ENCODE peak calls at places on chromosomes 5 and 9, in four cellular contexts. One of them, this sample, is unnamed. For H3K9me3, the result is how much of the 10 kb centered on the place peaks cover.

GRCh38 chr9:69919461-69920061 is 98.9 kb downstream of the CFAP95 start:
- DNase-seq in SJSA1: peak
- DNase-seq in Peyer's patch: no peak
- DNase-seq in WERI-Rb-1: no peak
- DNase-seq in this sample: peak

GRCh38 chr9:13513710-13514444 is 234.4 kb upstream of the MPDZ start:
- DNase-seq in SJSA1: peak
- DNase-seq in Peyer's patch: no peak
- DNase-seq in WERI-Rb-1: no peak
- DNase-seq in this sample: peak

GRCh38 chr5:54709096-54709495 is 191.5 kb downstream of the SNX18 start:
- DNase-seq in SJSA1: no peak
- DNase-seq in WERI-Rb-1: no peak
- DNase-seq in Peyer's patch: no peak
- DNase-seq in this sample: no peak

GRCh38 chr9:93305497-93306020 is 121.6 kb downstream of the WNK2 start:
- DNase-seq in WERI-Rb-1: no peak
- DNase-seq in Peyer's patch: peak
- DNase-seq in SJSA1: no peak
- DNase-seq in this sample: peak

GRCh38 chr9:116377179-116377790 is 223.7 kb downstream of the PAPPA start:
- DNase-seq in WERI-Rb-1: no peak
- DNase-seq in SJSA1: peak
- DNase-seq in Peyer's patch: no peak
- DNase-seq in this sample: peak

GRCh38 chr9:123421801-123422455 is 65.9 kb downstream of the CRB2 start:
- DNase-seq in Peyer's patch: no peak
- DNase-seq in WERI-Rb-1: no peak
- DNase-seq in SJSA1: no peak
- DNase-seq in this sample: no peak

GRCh38 chr5:103519550-103519949 is 43.0 kb downstream of the NUDT12 start:
- DNase-seq in Peyer's patch: no peak
- DNase-seq in SJSA1: no peak
- DNase-seq in WERI-Rb-1: no peak
- DNase-seq in this sample: peak

GRCh38 chr9:137355445-137356365 is 53.6 kb upstream of the NRARP start:
- DNase-seq in SJSA1: no peak
- DNase-seq in Peyer's patch: no peak
- DNase-seq in WERI-Rb-1: no peak
- DNase-seq in this sample: no peak

GRCh38 chr9:18274693-18275092 is 199.3 kb upstream of the ADAMTSL1 start:
- DNase-seq in Peyer's patch: no peak
- DNase-seq in WERI-Rb-1: no peak
- DNase-seq in SJSA1: no peak
- DNase-seq in this sample: no peak

GRCh38 chr9:80516678-80517077 is 944.9 kb downstream of the TLE4 start:
- DNase-seq in WERI-Rb-1: no peak
- DNase-seq in Peyer's patch: no peak
- DNase-seq in SJSA1: no peak
- DNase-seq in this sample: no peak

GRCh38 chr9:80518441-80518840 is 946.7 kb downstream of the TLE4 start:
- DNase-seq in SJSA1: no peak
- DNase-seq in Peyer's patch: no peak
- DNase-seq in WERI-Rb-1: no peak
- DNase-seq in this sample: no peak

DNA sequence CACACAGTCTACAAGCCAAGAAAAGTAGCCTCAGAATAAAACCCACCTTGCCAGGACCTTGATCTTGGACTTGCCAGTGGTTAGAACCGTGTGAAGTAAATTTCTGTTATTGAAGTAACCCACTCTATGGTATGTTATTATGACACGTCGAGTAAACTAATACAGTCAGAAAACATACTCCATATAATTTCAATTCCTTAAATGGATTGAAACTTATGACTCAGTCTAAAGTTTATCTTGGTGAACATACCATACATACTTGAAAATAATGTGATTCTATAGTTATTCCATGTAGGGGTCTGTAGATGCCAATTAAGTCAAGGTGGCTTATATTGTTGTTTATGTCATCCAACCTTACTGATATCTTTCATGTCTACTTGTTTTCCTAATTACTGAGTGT is 950.7 kb downstream of the TLE4 start:
- DNase-seq in WERI-Rb-1: no peak
- DNase-seq in Peyer's patch: no peak
- DNase-seq in SJSA1: no peak
- DNase-seq in this sample: no peak
- H3K9me3 ChIP-seq in WERI-Rb-1: under half
- H3K9me3 ChIP-seq in Peyer's patch: under half
- H3K9me3 ChIP-seq in SJSA1: under half
- H3K9me3 ChIP-seq in this sample: under half

GRCh38 chr5:141422742-141423291 is 2.0 kb downstream of the PCDHGA11 start:
- DNase-seq in WERI-Rb-1: no peak
- DNase-seq in SJSA1: no peak
- DNase-seq in Peyer's patch: no peak
- DNase-seq in this sample: no peak
- H3K9me3 ChIP-seq in WERI-Rb-1: under half
- H3K9me3 ChIP-seq in SJSA1: under half
- H3K9me3 ChIP-seq in Peyer's patch: under half
- H3K9me3 ChIP-seq in this sample: under half

DNA sequence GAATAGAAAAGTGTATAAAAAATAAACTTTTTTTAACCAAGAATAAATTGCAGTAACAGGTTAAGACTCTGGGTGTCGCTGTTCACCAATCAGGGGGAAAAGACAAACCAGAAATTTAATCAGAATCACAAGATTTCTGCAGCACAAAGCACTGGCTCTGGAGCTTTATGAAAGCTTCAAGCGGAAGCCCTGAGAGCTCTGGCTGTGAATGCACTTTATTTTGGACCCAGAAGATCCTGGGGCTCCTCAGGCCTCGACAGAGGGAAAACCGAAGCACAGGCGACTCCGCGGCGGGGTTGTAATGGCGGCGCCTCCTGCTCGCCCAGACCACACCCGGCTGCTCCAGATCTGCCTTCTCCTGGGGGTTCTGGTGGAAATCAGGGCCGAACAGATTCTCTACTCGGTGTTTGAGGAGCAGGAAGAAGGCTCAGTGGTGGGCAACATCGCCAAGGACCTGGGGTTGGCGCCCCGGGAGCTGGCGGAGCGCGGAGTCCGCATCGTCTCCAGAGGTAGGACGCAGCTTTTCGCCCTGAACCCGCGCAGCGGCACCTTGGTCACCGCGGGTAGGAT is at the start of gene PCDHGA4:
- DNase-seq in Peyer's patch: no peak
- DNase-seq in WERI-Rb-1: no peak
- DNase-seq in SJSA1: no peak
- DNase-seq in this sample: no peak
- H3K9me3 ChIP-seq in Peyer's patch: under half
- H3K9me3 ChIP-seq in WERI-Rb-1: under half
- H3K9me3 ChIP-seq in SJSA1: under half
- H3K9me3 ChIP-seq in this sample: half or more

GRCh38 chr5:164137095-164137494 is 631.7 kb downstream of the MAT2B start:
- DNase-seq in SJSA1: no peak
- DNase-seq in Peyer's patch: no peak
- DNase-seq in WERI-Rb-1: no peak
- DNase-seq in this sample: no peak

GRCh38 chr5:164127527-164127926 is 622.1 kb downstream of the MAT2B start:
- DNase-seq in SJSA1: no peak
- DNase-seq in WERI-Rb-1: no peak
- DNase-seq in Peyer's patch: no peak
- DNase-seq in this sample: no peak

GRCh38 chr5:164132358-164132757 is 626.9 kb downstream of the MAT2B start:
- DNase-seq in Peyer's patch: no peak
- DNase-seq in SJSA1: no peak
- DNase-seq in WERI-Rb-1: no peak
- DNase-seq in this sample: no peak
- H3K9me3 ChIP-seq in Peyer's patch: under half
- H3K9me3 ChIP-seq in SJSA1: under half
- H3K9me3 ChIP-seq in WERI-Rb-1: under half
- H3K9me3 ChIP-seq in this sample: under half

GRCh38 chr9:79687131-79687447 is 115.3 kb downstream of the TLE4 start:
- DNase-seq in Peyer's patch: no peak
- DNase-seq in WERI-Rb-1: no peak
- DNase-seq in SJSA1: no peak
- DNase-seq in this sample: no peak

GRCh38 chr9:79685576-79685975 is 113.8 kb downstream of the TLE4 start:
- DNase-seq in Peyer's patch: no peak
- DNase-seq in SJSA1: no peak
- DNase-seq in WERI-Rb-1: no peak
- DNase-seq in this sample: no peak

GRCh38 chr9:79686381-79687130 is 114.8 kb downstream of the TLE4 start:
- DNase-seq in Peyer's patch: no peak
- DNase-seq in WERI-Rb-1: no peak
- DNase-seq in SJSA1: peak
- DNase-seq in this sample: no peak

GRCh38 chr9:79684059-79684458 is 112.3 kb downstream of the TLE4 start:
- DNase-seq in SJSA1: no peak
- DNase-seq in Peyer's patch: no peak
- DNase-seq in WERI-Rb-1: no peak
- DNase-seq in this sample: no peak

DNA sequence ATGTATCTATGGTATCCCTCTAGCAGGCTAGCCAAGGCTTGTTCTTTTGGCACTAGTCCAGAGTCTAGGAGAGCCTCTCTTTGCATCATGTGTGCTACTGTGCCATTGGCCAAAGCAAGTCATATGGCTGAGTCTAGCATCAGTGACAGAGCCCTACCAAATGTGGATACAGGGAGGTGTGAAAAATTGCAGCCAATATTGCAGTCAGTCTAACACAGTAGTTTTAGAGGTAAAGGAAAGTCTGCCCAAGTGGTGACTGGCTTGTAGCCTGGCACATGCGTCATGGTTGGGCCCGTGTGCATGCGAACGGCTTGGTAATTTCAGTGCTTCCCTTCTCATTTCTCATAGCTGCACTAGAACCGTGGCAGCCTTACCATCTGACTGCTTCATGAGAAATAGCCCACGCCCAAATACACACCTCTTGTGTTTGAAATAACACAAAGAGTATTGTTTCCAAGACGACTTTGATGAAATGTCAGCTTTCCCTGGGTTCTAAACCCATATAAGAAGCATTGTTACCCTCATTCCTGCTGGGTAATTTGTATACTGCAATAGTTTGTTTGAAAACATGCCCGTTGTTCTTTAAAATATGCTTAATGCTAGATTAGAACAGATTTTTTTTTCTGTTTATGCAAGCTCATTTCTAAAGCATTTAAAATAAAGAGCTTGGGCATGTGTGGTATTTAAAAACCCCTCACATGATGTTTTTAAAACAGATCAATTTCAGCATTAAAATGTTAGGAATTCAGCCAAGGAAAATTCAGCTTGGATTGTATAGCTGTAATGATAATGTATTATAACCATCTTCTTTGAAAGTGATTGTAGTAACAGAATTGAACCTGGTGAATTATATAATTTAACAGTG is 113.2 kb downstream of the TLE4 start:
- DNase-seq in Peyer's patch: no peak
- DNase-seq in SJSA1: no peak
- DNase-seq in WERI-Rb-1: no peak
- DNase-seq in this sample: no peak
- H3K9me3 ChIP-seq in Peyer's patch: under half
- H3K9me3 ChIP-seq in SJSA1: under half
- H3K9me3 ChIP-seq in WERI-Rb-1: under half
- H3K9me3 ChIP-seq in this sample: under half

This sample was measured in SJCRH30.